ENCODE peak calls at places on chromosomes 7 and 10, in ten cellular contexts. D, J, W, U, B, H, C, M, R and I are unnamed samples.

GRCh38 chr7:111894518-111894917 is 311.7 kb downstream of the DOCK4 start:
- DNase-seq in D (no peak), J (no peak), W (no peak), U (no peak), B (no peak), H (no peak), C (no peak), M (no peak), R (no peak), I (no peak)

GRCh38 chr10:77899080-77899477 is 27.5 kb downstream of the DLG5 start:
- DNase-seq in D (no peak), J (no peak), W (no peak), U (peak; percentile 51), B (peak; percentile 46), H (no peak), C (no peak), M (no peak), R (peak; percentile 36), I (peak; percentile 84)

GRCh38 chr7:76334320-76334967 is 24.3 kb downstream of the YWHAG start:
- DNase-seq in D (no peak), J (peak; percentile 21), W (no peak), U (no peak), B (no peak), H (no peak), C (no peak), M (no peak), R (no peak), I (no peak)

GRCh38 chr7:23474829-23475578 is 4.7 kb upstream of the IGF2BP3 start:
- DNase-seq in D (no peak), J (no peak), W (no peak), U (no peak), B (no peak), H (peak; percentile 68), C (no peak), M (no peak), R (no peak), I (no peak)

GRCh38 chr10:11509036-11509435 is 102.4 kb downstream of the USP6NL start:
- DNase-seq in D (no peak), J (no peak), W (no peak), U (no peak), B (no peak), H (no peak), C (no peak), M (no peak), R (no peak), I (no peak)

GRCh38 chr7:151351027-151351426 is 9.4 kb downstream of the NUB1 start:
- DNase-seq in D (no peak), J (no peak), W (no peak), U (no peak), B (no peak), H (peak; percentile 69), C (no peak), M (no peak), R (no peak), I (no peak)

GRCh38 chr7:87506243-87507180 is 31.0 kb upstream of the ABCB4 start:
- DNase-seq in D (no peak), J (no peak), W (no peak), U (peak; percentile 43), B (peak; percentile 22), H (no peak), C (no peak), M (no peak), R (peak; percentile 15), I (no peak)

GRCh38 chr7:102222445-102222844 is 64.2 kb upstream of the SH2B2 start:
- DNase-seq in D (no peak), J (no peak), W (no peak), U (peak; percentile 36), B (peak; percentile 84), H (no peak), C (no peak), M (no peak), R (no peak), I (no peak)

GRCh38 chr10:30500963-30501504 is 67.0 kb downstream of the MAP3K8 start:
- DNase-seq in D (no peak), J (no peak), W (no peak), U (no peak), B (no peak), H (no peak), C (no peak), M (no peak), R (no peak), I (no peak)

GRCh38 chr10:30502266-30503058 is 68.5 kb downstream of the MAP3K8 start:
- DNase-seq in D (no peak), J (no peak), W (no peak), U (peak; percentile 15), B (peak; percentile 21), H (peak; percentile 59), C (no peak), M (peak; percentile 62), R (no peak), I (no peak)

GRCh38 chr10:30503700-30504462 is 69.9 kb downstream of the MAP3K8 start:
- DNase-seq in D (no peak), J (no peak), W (no peak), U (no peak), B (no peak), H (no peak), C (no peak), M (no peak), R (no peak), I (no peak)

GRCh38 chr10:30500534-30500933 is 66.5 kb downstream of the MAP3K8 start:
- DNase-seq in D (no peak), J (no peak), W (no peak), U (no peak), B (no peak), H (no peak), C (no peak), M (no peak), R (no peak), I (no peak)

GRCh38 chr10:30499816-30500215 is 65.8 kb downstream of the MAP3K8 start:
- DNase-seq in D (no peak), J (no peak), W (no peak), U (no peak), B (no peak), H (no peak), C (no peak), M (no peak), R (no peak), I (no peak)
- H3K4me1 ChIP-seq in D (no peaks in the 10 kb centered on the region), J (no peaks in the 10 kb centered on the region), W (no peaks in the 10 kb centered on the region), U (no peaks in the 10 kb centered on the region), B (no peaks in the 10 kb centered on the region), H (peaks cover 35% of the 10 kb centered on the region), C (peaks cover 55% of the 10 kb centered on the region), M (no peaks in the 10 kb centered on the region), R (no peaks in the 10 kb centered on the region), I (no peaks in the 10 kb centered on the region)

GRCh38 chr7:17677408-17677807 is 262.9 kb downstream of the SNX13 start:
- DNase-seq in D (no peak), J (no peak), W (no peak), U (peak; percentile 75), B (peak; percentile 69), H (no peak), C (no peak), M (no peak), R (no peak), I (no peak)
- H3K27ac ChIP-seq in D (no peak overlapping the region), J (no peak overlapping the region), W (peak overlapping the region; percentile 67), U (no peak overlapping the region), B (peak overlapping the region; percentile 87), H (no peak overlapping the region), C (no peak overlapping the region), M (no peak overlapping the region), R (no peak overlapping the region), I (peak overlapping the region; percentile 93)

GRCh38 chr7:156829669-156830336 is 63.2 kb downstream of the LMBR1 start:
- DNase-seq in D (no peak), J (no peak), W (no peak), U (no peak), B (no peak), H (no peak), C (no peak), M (no peak), R (no peak), I (no peak)

GRCh38 chr7:156836443-156836842 is 56.5 kb downstream of the LMBR1 start:
- DNase-seq in D (no peak), J (no peak), W (no peak), U (peak; percentile 73), B (no peak), H (no peak), C (no peak), M (no peak), R (no peak), I (peak; percentile 95)

GRCh38 chr7:156833311-156833710 is 59.7 kb downstream of the LMBR1 start:
- DNase-seq in D (no peak), J (no peak), W (no peak), U (no peak), B (no peak), H (no peak), C (no peak), M (no peak), R (no peak), I (no peak)

GRCh38 chr7:156832195-156832877 is 60.6 kb downstream of the LMBR1 start:
- DNase-seq in D (no peak), J (no peak), W (no peak), U (no peak), B (no peak), H (peak; percentile 12), C (no peak), M (no peak), R (no peak), I (no peak)

GRCh38 chr7:156834462-156834861 is 58.5 kb downstream of the LMBR1 start:
- DNase-seq in D (no peak), J (no peak), W (no peak), U (no peak), B (no peak), H (no peak), C (no peak), M (no peak), R (no peak), I (no peak)
- H3K4me1 ChIP-seq in D (peaks cover 11% of the 10 kb centered on the region), J (no peaks in the 10 kb centered on the region), W (no peaks in the 10 kb centered on the region), U (peaks cover under 1% of the 10 kb centered on the region), B (no peaks in the 10 kb centered on the region), H (peaks cover 28% of the 10 kb centered on the region), C (no peaks in the 10 kb centered on the region), M (no peaks in the 10 kb centered on the region), R (no peaks in the 10 kb centered on the region), I (peaks cover 14% of the 10 kb centered on the region)

GRCh38 chr10:74598891-74599566 is 227.4 kb upstream of the KAT6B start:
- DNase-seq in D (no peak), J (no peak), W (no peak), U (peak; percentile 47), B (peak; percentile 14), H (no peak), C (no peak), M (no peak), R (no peak), I (no peak)

GRCh38 chr10:74600170-74600569 is 226.2 kb upstream of the KAT6B start:
- DNase-seq in D (no peak), J (no peak), W (no peak), U (no peak), B (no peak), H (no peak), C (no peak), M (no peak), R (no peak), I (no peak)

GRCh38 chr10:74593470-74593869 is 232.9 kb upstream of the KAT6B start:
- DNase-seq in D (no peak), J (no peak), W (no peak), U (peak; percentile 86), B (peak; percentile 38), H (no peak), C (no peak), M (no peak), R (no peak), I (peak; percentile 41)

GRCh38 chr10:74599676-74600075 is 226.7 kb upstream of the KAT6B start:
- DNase-seq in D (no peak), J (no peak), W (no peak), U (no peak), B (no peak), H (no peak), C (no peak), M (no peak), R (no peak), I (no peak)

DNA sequence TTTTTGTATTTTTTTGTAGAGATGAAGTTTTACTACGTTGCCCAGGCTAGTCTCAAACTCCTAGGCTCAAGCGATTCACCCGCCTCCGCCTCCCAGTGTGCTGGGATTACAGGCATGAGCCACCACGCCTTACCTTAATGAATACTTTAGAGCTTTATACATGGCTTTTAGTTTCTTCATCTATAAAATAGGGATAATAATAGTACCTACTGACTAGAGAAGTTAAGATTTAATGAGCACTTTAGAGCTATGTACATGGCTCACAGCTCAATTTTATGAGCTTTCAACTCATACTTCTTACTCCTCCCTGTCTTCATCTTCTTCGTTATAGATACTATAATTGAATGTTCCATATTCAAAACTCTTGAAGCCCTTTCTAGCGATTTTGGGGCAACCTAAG is 229.7 kb upstream of the KAT6B start:
- DNase-seq in D (no peak), J (no peak), W (no peak), U (no peak), B (no peak), H (no peak), C (no peak), M (no peak), R (no peak), I (no peak)
- H3K27ac ChIP-seq in D (no peak overlapping the region), J (no peak overlapping the region), W (no peak overlapping the region), U (no peak overlapping the region), B (no peak overlapping the region), H (no peak overlapping the region), C (no peak overlapping the region), M (no peak overlapping the region), R (no peak overlapping the region), I (no peak overlapping the region)